ENCODE peak calls at places on chromosomes 6 and 20, in seven cellular contexts. K is germinal center; G is effector CD8-positive, alpha-beta T cell; P is effector memory CD4-positive, alpha-beta T cell; T is tibial artery; J is ovary; A is NCI-H1694 treated with DMSO at 0.1 percent for 48 hours. D is an unnamed sample.

GRCh38 chr6:108277831-108278230 is 17.0 kb upstream of the SNX3 start:
- DNase-seq in K (no peak), G (no peak), P (no peak), T (no peak), J (no peak), A (no peak), D (no peak)

GRCh38 chr6:7617954-7618764 is 28.2 kb downstream of the SNRNP48 start:
- DNase-seq in K (no peak), G (no peak), P (no peak), T (peak), J (no peak), A (no peak), D (no peak)

GRCh38 chr20:20627471-20627870 is 85.0 kb downstream of the RALGAPA2 start:
- DNase-seq in K (no peak), G (no peak), P (no peak), T (no peak), J (no peak), A (no peak), D (no peak)

GRCh38 chr6:158605266-158605878 is 39.2 kb downstream of the DYNLT1 start:
- DNase-seq in K (peak), G (peak), P (no peak), T (peak), J (peak), A (peak), D (no peak)

GRCh38 chr20:63957690-63958441 is 1.6 kb upstream of the UCKL1 start:
- DNase-seq in K (no peak), G (no peak), P (no peak), T (no peak), J (peak), A (no peak), D (no peak)

GRCh38 chr20:38109025-38109541 is 56.0 kb downstream of the TGM2 start:
- DNase-seq in K (no peak), G (no peak), P (no peak), T (peak), J (no peak), A (no peak), D (no peak)

GRCh38 chr20:11766961-11767360 is 150.7 kb upstream of the BTBD3 start:
- DNase-seq in K (no peak), G (no peak), P (no peak), T (no peak), J (no peak), A (no peak), D (no peak)

GRCh38 chr6:138410972-138411667 is 7.1 kb downstream of the HEBP2 start:
- DNase-seq in K (no peak), G (no peak), P (no peak), T (no peak), J (no peak), A (no peak), D (no peak)

GRCh38 chr6:2596222-2596621 is 154.5 kb downstream of the MYLK4 start:
- DNase-seq in K (no peak), G (no peak), P (no peak), T (no peak), J (no peak), A (no peak), D (no peak)

GRCh38 chr6:81766482-81767069 is 14.1 kb upstream of the TENT5A start:
- DNase-seq in K (no peak), G (no peak), P (no peak), T (no peak), J (no peak), A (no peak), D (no peak)

GRCh38 chr20:50399003-50399916 is 110.9 kb upstream of the PTPN1 start:
- DNase-seq in K (no peak), G (no peak), P (no peak), T (peak), J (peak), A (no peak), D (no peak)

D was measured in T-helper 17 cell.